ENCODE peak calls at places on chromosomes 11 and 22, in five cellular contexts. I is H9; J is SK-N-SH; Z is AG04450; D is effector memory CD4-positive, alpha-beta T cell. K is an unnamed sample.

GRCh38 chr11:126589492-126589803 is 234.0 kb downstream of the ST3GAL4 start:
- DNase-seq in I (no peak), D (no peak), J (no peak), Z (no peak), K (no peak)

GRCh38 chr22:49536571-49537131 is 291.0 kb downstream of the BRD1 start:
- DNase-seq in J (no peak), D (no peak), I (peak; percentile 90), Z (no peak), K (no peak)

GRCh38 chr11:64835616-64836447 is 8.6 kb downstream of the CDC42BPG start:
- DNase-seq in D (no peak), Z (no peak), J (no peak), I (no peak), K (no peak)

GRCh38 chr22:32175751-32176644 is 16.9 kb upstream of the C22orf42 start:
- DNase-seq in Z (no peak), D (no peak), I (peak; percentile 69), J (peak; percentile 62), K (no peak)

GRCh38 chr11:110134120-110134519 is 40.9 kb downstream of the ZC3H12C start:
- DNase-seq in Z (no peak), J (no peak), I (no peak), D (no peak), K (no peak)

GRCh38 chr22:48379371-48379770 is 1448.3 kb downstream of the BRD1 start:
- DNase-seq in D (no peak), Z (no peak), I (no peak), J (no peak), K (no peak)

GRCh38 chr11:36109499-36109849 is 165.6 kb downstream of the LDLRAD3 start:
- DNase-seq in D (no peak), Z (no peak), J (no peak), I (no peak), K (no peak)

GRCh38 chr22:17753401-17753989 is 20.8 kb downstream of the BID start:
- DNase-seq in I (no peak), Z (no peak), D (no peak), J (no peak), K (peak; percentile 63)

GRCh38 chr11:121575250-121575962 is 122.6 kb upstream of the SORL1-AS1 start:
- DNase-seq in J (no peak), Z (peak; percentile 29), D (no peak), I (no peak), K (peak; percentile 93)

GRCh38 chr11:33775832-33776231 is 1.5 kb upstream of the FBXO3 start:
- DNase-seq in D (no peak), J (no peak), I (no peak), Z (no peak), K (no peak)

GRCh38 chr11:119251114-119251513 is 45.0 kb downstream of the CBL start:
- DNase-seq in I (no peak), Z (no peak), D (no peak), J (no peak), K (no peak)

GRCh38 chr11:72483412-72484186 is 49.3 kb upstream of the CLPB start:
- DNase-seq in J (no peak), D (no peak), Z (no peak), I (no peak), K (no peak)

GRCh38 chr11:15710593-15711260 is 596.0 kb downstream of the INSC start:
- DNase-seq in I (no peak), J (no peak), Z (no peak), D (no peak), K (no peak)

GRCh38 chr22:45397806-45398205 is 15.6 kb downstream of the SMC1B start:
- DNase-seq in I (peak; percentile 54), Z (no peak), J (no peak), D (no peak), K (no peak)

GRCh38 chr11:32374261-32374711 is 61.1 kb downstream of the WT1 start:
- DNase-seq in I (peak; percentile 83), J (peak; percentile 45), D (no peak), Z (no peak), K (no peak)

GRCh38 chr11:69351460-69351859 is 57.5 kb downstream of the MYEOV start:
- DNase-seq in D (no peak), I (no peak), J (no peak), Z (no peak), K (no peak)
- H3K27ac ChIP-seq in D (no peak overlapping the region), I (no peak overlapping the region), J (peak overlapping the region; percentile 39), Z (no peak overlapping the region), K (no peak overlapping the region)

GRCh38 chr11:71385091-71385490 is 63.1 kb downstream of the DHCR7 start:
- DNase-seq in D (no peak), I (no peak), Z (no peak), J (no peak), K (no peak)

GRCh38 chr11:71383461-71383860 is 64.7 kb downstream of the DHCR7 start:
- DNase-seq in J (no peak), I (no peak), D (no peak), Z (no peak), K (no peak)

GRCh38 chr11:71384561-71384960 is 63.6 kb downstream of the DHCR7 start:
- DNase-seq in D (no peak), I (no peak), J (no peak), Z (no peak), K (no peak)

GRCh38 chr11:71381781-71382505 is 66.2 kb downstream of the DHCR7 start:
- DNase-seq in I (no peak), D (no peak), J (no peak), Z (no peak), K (no peak)

DNA sequence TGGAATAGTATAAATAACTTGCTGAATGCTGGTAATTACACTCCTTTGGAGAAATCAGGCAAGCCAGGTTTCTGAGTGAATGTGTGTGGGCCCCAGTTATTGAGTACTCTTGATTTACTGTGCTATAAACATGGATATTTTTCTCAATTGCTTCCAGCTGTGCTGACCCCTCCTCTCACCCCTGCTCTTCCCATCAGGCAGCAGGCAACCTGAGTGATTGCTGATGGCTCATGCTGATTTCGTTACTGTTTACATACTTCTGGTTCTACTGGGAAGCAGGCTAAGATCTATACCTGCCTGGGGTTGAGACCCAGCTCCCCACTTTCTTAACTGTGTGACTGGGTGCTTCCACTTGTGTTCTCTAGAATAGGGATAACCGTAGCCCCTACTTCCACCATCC is 68.5 kb downstream of the DHCR7 start:
- DNase-seq in D (no peak), I (no peak), J (no peak), Z (no peak), K (no peak)
- H3K27ac ChIP-seq in D (no peak overlapping the region), I (no peak overlapping the region), J (no peak overlapping the region), Z (no peak overlapping the region), K (no peak overlapping the region)

GRCh38 chr22:21651521-21652009 is 9.5 kb downstream of the SDF2L1 start:
- DNase-seq in I (peak; percentile 51), D (no peak), Z (no peak), J (peak; percentile 71), K (peak; percentile 38)
- H3K27ac ChIP-seq in I (no peak overlapping the region), D (no peak overlapping the region), Z (peak overlapping the region; percentile 47), J (peak overlapping the region; percentile 67), K (no peak overlapping the region)

GRCh38 chr11:124569697-124570096 is at the start of gene OR8A1:
- DNase-seq in Z (no peak), D (no peak), J (no peak), I (no peak), K (no peak)

DNA sequence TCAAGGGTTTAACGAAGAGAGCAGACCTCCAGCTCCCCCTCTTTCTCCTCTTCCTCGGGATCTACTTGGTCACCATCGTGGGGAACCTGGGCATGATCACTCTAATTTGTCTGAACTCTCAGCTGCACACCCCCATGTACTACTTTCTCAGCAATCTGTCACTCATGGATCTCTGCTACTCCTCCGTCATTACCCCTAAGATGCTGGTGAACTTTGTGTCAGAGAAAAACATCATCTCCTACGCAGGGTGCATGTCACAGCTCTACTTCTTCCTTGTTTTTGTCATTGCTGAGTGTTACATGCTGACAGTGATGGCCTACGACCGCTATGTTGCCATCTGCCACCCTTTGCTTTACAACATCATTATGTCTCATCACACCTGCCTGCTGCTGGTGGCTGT is 363 bp downstream of the OR8A1 start:
- DNase-seq in J (no peak), I (no peak), Z (no peak), D (no peak), K (no peak)
- H3K27ac ChIP-seq in J (no peak overlapping the region), I (no peak overlapping the region), Z (no peak overlapping the region), D (no peak overlapping the region), K (no peak overlapping the region)

GRCh38 chr11:125112235-125112604 is 794 bp upstream of the TMEM218 start:
- DNase-seq in I (no peak), D (no peak), Z (no peak), J (no peak), K (no peak)
- H3K27ac ChIP-seq in I (no peak overlapping the region), D (peak overlapping the region; percentile 73), Z (no peak overlapping the region), J (peak overlapping the region; percentile 84), K (no peak overlapping the region)

GRCh38 chr22:24412274-24412673 is 15.1 kb upstream of the ADORA2A start:
- DNase-seq in D (no peak), Z (no peak), I (no peak), J (no peak), K (no peak)

GRCh38 chr22:24411256-24412004 is 16.0 kb upstream of the ADORA2A start:
- DNase-seq in Z (no peak), J (peak; percentile 9), I (no peak), D (no peak), K (no peak)

GRCh38 chr22:24413726-24414385 is 13.5 kb upstream of the ADORA2A start:
- DNase-seq in Z (no peak), D (no peak), I (no peak), J (peak; percentile 11), K (no peak)

GRCh38 chr22:24414523-24414922 is 12.9 kb upstream of the ADORA2A start:
- DNase-seq in J (peak; percentile 24), Z (no peak), I (no peak), D (no peak), K (no peak)

GRCh38 chr22:24413271-24413670 is 14.1 kb upstream of the ADORA2A start:
- DNase-seq in J (peak; percentile 6), Z (no peak), D (no peak), I (no peak), K (no peak)
- H3K27ac ChIP-seq in J (peak overlapping the region; percentile 40), Z (no peak overlapping the region), D (no peak overlapping the region), I (no peak overlapping the region), K (no peak overlapping the region)

GRCh38 chr11:10486161-10486840 is 31.2 kb downstream of the AMPD3 start:
- DNase-seq in Z (no peak), D (no peak), J (no peak), I (peak; percentile 13), K (no peak)
- H3K27ac ChIP-seq in Z (no peak overlapping the region), D (no peak overlapping the region), J (no peak overlapping the region), I (no peak overlapping the region), K (no peak overlapping the region)